ENCODE peak calls at places on chromosomes 11 and 22, in eight cellular contexts. R, M, A, D, F, B, U and E are unnamed samples.

GRCh38 chr11:14270690-14271542 is 88.1 kb downstream of the RRAS2 start:
- DNase-seq in F (no peak), U (no peak), D (no peak), R (no peak), B (no peak), M (no peak), A (no peak), E (no peak)

GRCh38 chr11:79626135-79626748 is 185.4 kb upstream of the TENM4 start:
- DNase-seq in F (no peak), U (no peak), M (no peak), R (no peak), D (no peak), B (no peak), A (no peak), E (no peak)

GRCh38 chr11:8223513-8223899 is 40.2 kb downstream of the LMO1 start:
- DNase-seq in U (no peak), B (no peak), F (no peak), R (no peak), M (no peak), A (no peak), D (no peak), E (no peak)

GRCh38 chr11:45021692-45022130 is 71.0 kb upstream of the TP53I11 start:
- DNase-seq in B (peak; percentile 64), D (no peak), F (peak; percentile 56), M (no peak), R (no peak), U (peak; percentile 32), A (peak; percentile 26), E (peak; percentile 28)

GRCh38 chr11:2797181-2797711 is 88.3 kb downstream of the CDKN1C start:
- DNase-seq in M (peak; percentile 15), D (no peak), B (no peak), R (no peak), U (peak; percentile 12), F (no peak), A (no peak), E (no peak)

GRCh38 chr22:17257091-17257490 is 37.9 kb upstream of the ADA2 start:
- DNase-seq in B (no peak), A (no peak), U (no peak), M (no peak), D (no peak), F (no peak), R (no peak), E (no peak)

GRCh38 chr11:76212086-76213035 is 6.1 kb upstream of the WNT11 start:
- DNase-seq in M (no peak), U (no peak), D (no peak), A (no peak), B (no peak), F (no peak), R (no peak), E (no peak)

GRCh38 chr11:36508743-36509142 is 1.3 kb downstream of the TRAF6 start:
- DNase-seq in A (no peak), R (no peak), B (no peak), M (no peak), D (no peak), F (no peak), U (no peak), E (no peak)

GRCh38 chr11:86244063-86244521 is 461 bp upstream of the EED start:
- DNase-seq in U (peak; percentile 89), M (peak; percentile 87), D (peak; percentile 91), B (no peak), A (peak; percentile 77), F (no peak), R (peak; percentile 86), E (peak; percentile 88)

GRCh38 chr11:105641433-105641832 is 31.6 kb downstream of the GRIA4 start:
- DNase-seq in D (no peak), M (no peak), B (no peak), U (no peak), A (no peak), F (no peak), R (no peak), E (no peak)

GRCh38 chr11:121863126-121863525 is 252.9 kb downstream of the BLID start:
- DNase-seq in D (no peak), M (no peak), U (no peak), B (no peak), F (no peak), A (no peak), R (no peak), E (no peak)

GRCh38 chr11:120239713-120240640 is at the start of gene POU2F3:
- DNase-seq in R (no peak), M (no peak), D (peak; percentile 45), F (no peak), B (peak; percentile 71), A (no peak), U (no peak), E (no peak)

GRCh38 chr11:47152126-47152952 is 24.3 kb downstream of the ARFGAP2 start:
- DNase-seq in M (no peak), U (no peak), B (no peak), D (no peak), A (no peak), R (no peak), F (no peak), E (no peak)

GRCh38 chr11:19660076-19660475 is 52.6 kb upstream of the NAV2 start:
- DNase-seq in M (no peak), R (peak; percentile 88), D (no peak), A (peak; percentile 35), B (no peak), U (no peak), F (no peak), E (peak; percentile 89)

GRCh38 chr11:6705905-6706535 is 22.9 kb upstream of the MRPL17 start:
- DNase-seq in F (peak; percentile 40), B (peak; percentile 46), A (no peak), M (no peak), D (peak; percentile 58), R (no peak), U (no peak), E (no peak)

GRCh38 chr11:69637956-69638871 is 2.7 kb upstream of the CCND1 start:
- DNase-seq in A (no peak), B (peak; percentile 27), D (peak; percentile 67), U (no peak), F (no peak), R (peak; percentile 80), M (peak; percentile 79), E (peak; percentile 84)

GRCh38 chr22:37560682-37561208 is 465 bp downstream of the CDC42EP1 start:
- DNase-seq in D (peak; percentile 49), R (no peak), M (no peak), B (no peak), F (no peak), A (no peak), U (peak; percentile 75), E (no peak)

GRCh38 chr11:63907808-63908530 is 9.0 kb downstream of the RCOR2 start:
- DNase-seq in M (no peak), A (no peak), U (no peak), R (no peak), B (no peak), F (no peak), D (no peak), E (no peak)

GRCh38 chr22:49547751-49548239 is 279.9 kb downstream of the BRD1 start:
- DNase-seq in R (no peak), F (no peak), B (no peak), A (no peak), U (no peak), D (no peak), M (peak; percentile 23), E (no peak)